ENCODE peak calls at places on chromosome 22, in seven cellular contexts. B is spleen, J is fibroblast of pulmonary artery, O is heart left ventricle, T is PC-9, X is GM23338, G is tibial artery. A is an unnamed sample.

GRCh38 chr22:33519140-33519973 is 400.9 kb downstream of the LARGE1 start:
- DNase-seq in X (peak; percentile 84), B (no peak), J (peak; percentile 65), T (peak; percentile 38), O (peak; percentile 29), G (no peak), A (peak; percentile 28)

GRCh38 chr22:25900880-25901279 is 158.9 kb downstream of the MYO18B start:
- DNase-seq in O (peak; percentile 32), G (no peak), J (no peak), T (no peak), B (no peak), X (peak; percentile 29), A (no peak)

GRCh38 chr22:46147061-46147460 is 3.3 kb upstream of the PPARA start:
- DNase-seq in O (no peak), B (no peak), T (no peak), J (no peak), G (no peak), X (no peak), A (no peak)

GRCh38 chr22:33831651-33832050 is 88.6 kb downstream of the LARGE1 start:
- DNase-seq in X (no peak), B (no peak), G (no peak), T (no peak), J (no peak), O (no peak), A (no peak)

GRCh38 chr22:24506802-24507438 is 11.8 kb downstream of the UPB1 start:
- DNase-seq in G (no peak), X (peak; percentile 34), O (no peak), B (no peak), J (no peak), T (peak; percentile 88), A (peak; percentile 66)

GRCh38 chr22:24133187-24133965 is 47.9 kb upstream of the SUSD2 start:
- DNase-seq in T (no peak), G (no peak), O (no peak), B (no peak), J (peak; percentile 29), X (peak; percentile 51), A (no peak)

GRCh38 chr22:46159777-46160176 is 9.5 kb downstream of the PPARA start:
- DNase-seq in O (no peak), T (no peak), B (no peak), X (no peak), J (no peak), G (no peak), A (peak; percentile 27)

GRCh38 chr22:38927033-38927789 is 30.2 kb upstream of the APOBEC3A start:
- DNase-seq in O (peak; percentile 67), B (peak; percentile 91), J (peak; percentile 39), G (peak; percentile 86), X (peak; percentile 91), T (no peak), A (peak; percentile 27)

GRCh38 chr22:41285441-41285819 is 557 bp downstream of the RANGAP1 start:
- DNase-seq in G (peak; percentile 77), T (peak; percentile 86), J (peak; percentile 84), X (peak; percentile 61), O (peak; percentile 27), B (peak; percentile 88), A (peak; percentile 89)

GRCh38 chr22:31446208-31446607 is 43.4 kb downstream of the EIF4ENIF1 start:
- DNase-seq in G (no peak), B (no peak), T (no peak), X (no peak), J (no peak), O (no peak), A (no peak)

GRCh38 chr22:24410110-24410856 is 17.1 kb upstream of the ADORA2A start:
- DNase-seq in J (no peak), T (no peak), O (no peak), B (no peak), X (no peak), G (no peak), A (peak; percentile 30)

GRCh38 chr22:24803064-24803542 is 2.9 kb upstream of the SGSM1 start:
- DNase-seq in X (peak; percentile 95), O (no peak), G (no peak), T (no peak), J (peak; percentile 49), B (no peak), A (peak; percentile 25)

GRCh38 chr22:19753996-19754700 is 6.4 kb upstream of the TBX1 start:
- DNase-seq in T (no peak), O (no peak), J (no peak), X (no peak), B (no peak), G (no peak), A (no peak)

GRCh38 chr22:19751497-19752245 is 8.9 kb upstream of the TBX1 start:
- DNase-seq in T (no peak), J (no peak), G (no peak), B (no peak), X (no peak), O (no peak), A (no peak)

GRCh38 chr22:19754701-19755144 is 5.9 kb upstream of the TBX1 start:
- DNase-seq in B (no peak), T (no peak), O (no peak), J (no peak), X (no peak), G (no peak), A (no peak)

GRCh38 chr22:19755145-19755710 is 5.3 kb upstream of the TBX1 start:
- DNase-seq in T (no peak), X (peak; percentile 69), B (no peak), J (no peak), O (no peak), G (no peak), A (no peak)

GRCh38 chr22:19753090-19753842 is 7.3 kb upstream of the TBX1 start:
- DNase-seq in T (no peak), J (no peak), G (no peak), O (no peak), X (peak; percentile 48), B (no peak), A (no peak)
- TF ChIP-seq CTCF in T (no peak), J (no peak), G (no peak), O (no peak), X (peak; percentile 48), B (no peak), A (peak; percentile 16)

DNA sequence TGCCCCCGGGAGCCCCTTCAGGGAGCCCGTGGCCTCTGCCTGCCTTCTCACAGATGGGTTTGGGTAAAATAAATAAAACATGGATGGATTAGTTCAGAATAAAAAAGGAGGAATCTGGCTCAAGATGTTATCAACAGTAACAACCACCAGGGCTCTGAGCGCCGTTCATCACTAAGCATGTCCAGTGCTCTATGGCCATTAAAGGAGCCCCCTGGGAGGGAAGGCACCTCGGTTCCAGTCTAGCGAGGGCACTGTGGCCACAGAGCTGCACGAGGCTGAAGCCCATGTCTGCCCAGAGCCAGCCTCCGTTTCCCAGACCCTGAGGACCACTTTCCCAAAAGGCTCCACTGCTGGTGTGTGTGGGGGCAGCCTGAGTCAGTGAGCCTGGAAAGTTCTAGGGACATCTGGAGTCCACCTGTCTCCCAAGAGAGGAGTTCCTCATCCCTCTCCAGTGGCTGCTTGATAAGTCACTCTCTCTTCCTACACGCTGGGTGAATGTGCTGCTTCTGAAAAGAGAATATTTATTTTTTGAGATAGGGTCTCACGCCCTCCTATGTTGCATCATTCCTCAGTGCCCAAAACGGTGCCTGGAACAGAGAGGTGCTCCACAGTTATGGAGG is 614.6 kb downstream of the TBC1D22A start:
- DNase-seq in B (peak; percentile 46), O (no peak), X (no peak), T (no peak), J (no peak), G (peak; percentile 38), A (no peak)
- H3K4me3 ChIP-seq in B (no peak overlapping the region), O (no peak overlapping the region), X (no peak overlapping the region), T (no peak overlapping the region), J (no peak overlapping the region), G (no peak overlapping the region), A (no peak overlapping the region)

DNA sequence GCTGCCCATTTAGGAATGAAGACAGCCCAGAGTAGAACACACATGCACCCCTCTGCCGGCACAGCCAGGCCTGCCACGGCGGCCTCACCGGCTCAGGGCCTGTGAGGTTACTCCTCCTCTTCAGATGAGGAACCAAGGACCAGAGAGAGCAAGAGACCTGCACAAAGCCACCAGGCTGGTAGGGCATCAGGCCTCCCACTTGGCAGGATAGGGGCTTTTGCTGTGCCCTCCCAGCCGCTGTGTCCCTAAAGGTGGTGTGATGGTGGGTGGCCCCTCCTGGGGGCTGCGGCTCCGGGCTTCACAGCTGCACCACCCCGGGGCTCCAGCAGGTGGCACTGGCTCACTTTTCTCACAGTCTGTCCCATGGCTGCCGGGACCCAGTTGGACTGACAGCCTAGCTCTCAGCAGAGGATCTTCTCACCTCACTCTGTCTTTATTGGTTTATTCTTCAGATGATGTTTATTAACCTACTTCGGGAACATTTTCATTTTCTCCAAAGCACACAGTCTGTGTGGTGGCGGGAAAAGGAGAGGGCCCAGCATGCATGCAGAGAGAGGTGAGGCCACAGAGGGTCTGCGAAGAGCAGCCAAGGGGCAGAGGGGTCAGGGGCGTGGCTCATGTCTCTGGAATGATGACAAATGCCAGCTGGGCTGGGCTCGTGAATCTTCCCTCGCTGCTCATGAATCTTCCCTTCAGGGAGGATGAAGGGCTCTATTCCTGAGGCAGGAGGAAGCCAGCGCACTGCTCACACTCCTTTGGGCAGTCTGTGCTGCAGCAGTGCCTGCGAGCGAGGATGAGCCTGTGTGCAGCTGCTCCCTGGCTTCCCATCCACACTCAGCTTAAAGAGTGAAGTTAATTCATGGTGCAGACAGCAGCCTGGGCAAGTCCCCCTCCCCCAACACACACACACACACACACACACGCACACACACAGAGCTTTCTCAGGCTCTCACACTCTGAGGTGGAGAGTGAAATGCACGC is 101.1 kb upstream of the PITPNB start:
- DNase-seq in O (peak; percentile 66), J (peak; percentile 66), T (no peak), G (peak; percentile 77), X (peak; percentile 87), B (peak; percentile 88), A (peak; percentile 23)
- TF ChIP-seq CTCF in O (peak; percentile 98), J (peak; percentile 92), T (peak; percentile 96), G (peak; percentile 93), X (peak; percentile 91), B (peak; percentile 94), A (peak; percentile 93)

GRCh38 chr22:50309601-50309991 is 2.1 kb upstream of the PLXNB2 start:
- DNase-seq in B (no peak), O (peak; percentile 17), J (no peak), X (no peak), G (no peak), T (no peak), A (no peak)

GRCh38 chr22:50308986-50309600 is 1.6 kb upstream of the PLXNB2 start:
- DNase-seq in X (no peak), J (no peak), G (peak; percentile 69), B (no peak), T (no peak), O (peak; percentile 38), A (no peak)

GRCh38 chr22:50311606-50312351 is 4.3 kb upstream of the PLXNB2 start:
- DNase-seq in X (no peak), G (peak; percentile 67), T (no peak), J (no peak), B (no peak), O (peak; percentile 19), A (no peak)

GRCh38 chr22:50310949-50311444 is 3.6 kb upstream of the PLXNB2 start:
- DNase-seq in B (peak; percentile 75), T (no peak), G (peak; percentile 59), X (no peak), J (no peak), O (no peak), A (no peak)

DNA sequence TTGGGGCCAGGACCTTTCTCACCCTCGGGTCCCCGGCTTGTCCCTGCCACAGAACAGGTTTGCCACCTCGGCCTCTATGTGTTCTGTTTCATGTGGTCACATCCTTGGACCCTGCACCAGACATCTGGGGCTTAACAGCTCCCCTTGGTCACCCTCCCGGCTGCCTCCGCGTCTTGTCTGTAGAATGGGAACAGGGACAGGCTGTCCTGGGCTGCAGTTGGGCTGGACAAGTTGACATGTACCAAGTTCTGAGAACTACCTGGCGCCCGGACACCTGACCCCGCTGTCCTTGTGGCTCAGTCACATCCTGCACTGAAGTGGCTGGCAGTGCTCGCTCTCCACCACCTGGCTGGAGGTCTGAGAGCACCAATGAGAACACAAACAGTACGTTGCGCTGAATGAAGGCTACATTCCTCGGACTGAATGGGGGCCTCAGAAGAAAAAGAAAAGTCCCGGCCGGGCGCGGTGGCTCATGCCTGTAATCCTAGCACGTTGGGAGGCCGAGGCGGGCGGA is 2.8 kb upstream of the PLXNB2 start:
- DNase-seq in J (no peak), B (peak; percentile 75), T (no peak), X (peak; percentile 27), G (no peak), O (peak; percentile 8), A (no peak)
- H3K4me3 ChIP-seq in J (no peak overlapping the region), B (no peak overlapping the region), T (no peak overlapping the region), X (no peak overlapping the region), G (no peak overlapping the region), O (no peak overlapping the region), A (no peak overlapping the region)

A was measured in bronchial epithelial cell.